ENCODE peak calls at places on chromosomes 2 and 18, in eight cellular contexts. A is dorsolateral prefrontal cortex, J is tibial artery, T is heart left ventricle, Q is HepG2, P is heart right ventricle, H is mammary epithelial cell, L is lower lobe of right lung. S is an unnamed sample.
A peak's percentile ranks its signal among the peaks of the same experiment; 100 is the strongest.

GRCh38 chr2:79000008-79000576 is 25.4 kb upstream of the REG3G start:
- DNase-seq in A (no peak), H (no peak), L (no peak), Q (no peak), P (no peak), J (no peak), T (no peak), S (no peak)

GRCh38 chr2:216856666-216857065 is 3.2 kb downstream of the TNP1 start:
- DNase-seq in H (no peak), P (no peak), L (no peak), T (no peak), Q (no peak), A (no peak), J (no peak), S (no peak)

GRCh38 chr2:66457545-66457944 is 22.6 kb downstream of the MEIS1 start:
- DNase-seq in A (no peak), J (no peak), T (no peak), H (no peak), P (no peak), L (no peak), Q (no peak), S (no peak)

GRCh38 chr18:67273288-67273687 is 243.2 kb downstream of the DSEL start:
- DNase-seq in H (no peak), Q (no peak), A (no peak), L (no peak), T (no peak), P (no peak), J (no peak), S (no peak)

GRCh38 chr2:78029392-78029995 is 507.3 kb upstream of the LRRTM4 start:
- DNase-seq in P (no peak), T (no peak), A (no peak), Q (no peak), J (no peak), L (no peak), H (no peak), S (no peak)

GRCh38 chr2:232781765-232782164 is 5.4 kb upstream of the KCNJ13 start:
- DNase-seq in P (no peak), T (no peak), J (no peak), Q (peak; percentile 12), H (peak; percentile 85), A (no peak), L (no peak), S (no peak)

GRCh38 chr2:120552800-120553471 is 182.7 kb upstream of the GLI2 start:
- DNase-seq in P (peak; percentile 94), Q (peak; percentile 90), A (peak; percentile 66), T (peak; percentile 92), L (peak; percentile 87), J (peak; percentile 93), H (peak; percentile 81), S (peak; percentile 77)

GRCh38 chr2:52416340-52416739 is 1351.3 kb upstream of the CHAC2 start:
- DNase-seq in T (no peak), L (no peak), A (no peak), J (no peak), P (no peak), H (no peak), Q (no peak), S (no peak)

DNA sequence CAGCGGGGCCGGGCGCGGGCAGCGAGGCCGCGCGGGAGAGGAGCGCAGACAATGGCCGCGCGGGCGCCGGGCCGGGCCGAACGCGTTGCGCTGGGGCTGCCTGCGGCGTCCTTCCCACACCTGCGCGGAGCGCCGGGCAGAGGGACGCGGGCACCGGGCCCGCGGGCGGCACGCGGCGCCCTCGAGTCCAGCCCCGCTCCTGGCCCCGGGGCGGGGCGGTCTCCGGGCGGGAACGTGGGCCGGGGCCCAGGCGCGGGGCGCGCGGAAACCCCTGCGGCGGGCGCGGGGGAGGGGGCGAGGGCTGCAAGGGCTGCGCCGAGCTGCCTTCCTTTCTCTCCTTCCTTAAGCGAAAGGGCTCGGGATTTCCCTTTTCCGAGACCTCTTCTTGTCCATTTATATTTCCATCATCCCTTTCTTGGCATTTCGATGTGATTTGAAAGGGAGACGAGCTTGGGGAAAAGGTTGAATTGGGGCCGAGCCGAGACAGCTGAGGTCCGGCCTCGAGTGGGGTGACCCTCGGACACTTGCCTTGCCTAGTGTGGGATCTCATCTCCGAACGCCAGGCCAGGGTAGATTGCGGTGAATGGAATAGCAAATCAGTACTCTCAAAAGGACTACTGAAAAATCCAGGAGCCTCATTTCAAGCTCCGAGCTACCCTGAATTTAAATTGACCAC is 678 bp downstream of the KLHL23 start:
- DNase-seq in A (no peak), P (no peak), J (no peak), H (peak; percentile 14), T (no peak), Q (no peak), L (no peak), S (peak; percentile 20)
- H3K27ac ChIP-seq in A (peak overlapping the region; percentile 79), P (peak overlapping the region; percentile 18), J (peak overlapping the region; percentile 74), H (no peak overlapping the region), T (peak overlapping the region; percentile 20), Q (peak overlapping the region; percentile 70), L (no peak overlapping the region), S (peak overlapping the region; percentile 84)

GRCh38 chr18:9869713-9870430 is 15.9 kb upstream of the TXNDC2 start:
- DNase-seq in P (no peak), L (no peak), J (no peak), T (no peak), A (no peak), Q (peak; percentile 95), H (peak; percentile 63), S (peak; percentile 42)
- H3K27ac ChIP-seq in P (no peak overlapping the region), L (no peak overlapping the region), J (no peak overlapping the region), T (no peak overlapping the region), A (no peak overlapping the region), Q (peak overlapping the region; percentile 51), H (no peak overlapping the region), S (peak overlapping the region; percentile 53)

GRCh38 chr2:223914349-223914748 is 30.8 kb downstream of the WDFY1 start:
- DNase-seq in A (no peak), P (no peak), L (no peak), J (no peak), T (no peak), Q (no peak), H (no peak), S (no peak)
- H3K27ac ChIP-seq in A (no peak overlapping the region), P (no peak overlapping the region), L (no peak overlapping the region), J (no peak overlapping the region), T (no peak overlapping the region), Q (no peak overlapping the region), H (no peak overlapping the region), S (no peak overlapping the region)

DNA sequence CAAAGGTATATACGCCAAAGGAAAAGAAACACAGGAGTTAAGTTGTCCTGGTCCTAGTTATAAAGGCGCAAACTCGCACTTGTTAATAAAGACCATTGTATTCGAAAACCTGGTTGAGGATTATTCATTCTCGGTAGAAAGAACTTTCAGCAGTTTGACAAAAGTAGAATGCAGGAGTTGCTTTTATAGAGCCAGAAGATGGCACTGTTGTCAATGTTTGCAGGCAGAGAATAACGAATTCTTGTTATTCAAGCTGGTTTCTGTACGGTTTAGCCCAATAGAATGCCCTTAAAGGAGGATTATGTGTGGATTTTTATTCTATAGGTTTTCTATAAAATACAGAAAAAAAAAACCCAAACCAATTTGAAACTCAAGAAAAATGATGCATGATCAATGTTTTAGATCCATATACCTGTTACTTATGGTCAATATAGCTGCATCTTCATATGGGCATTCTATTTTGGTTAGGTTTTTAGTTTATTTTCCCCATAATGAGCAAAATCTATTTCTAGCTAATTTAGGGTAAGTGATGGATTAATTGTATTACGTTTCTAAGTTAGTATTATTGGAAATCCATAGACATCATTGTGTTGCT is 510.3 kb downstream of the PLCL1 start:
- DNase-seq in L (no peak), T (no peak), J (no peak), A (no peak), P (no peak), H (peak; percentile 49), Q (peak; percentile 39), S (no peak)
- H3K27ac ChIP-seq in L (no peak overlapping the region), T (no peak overlapping the region), J (no peak overlapping the region), A (peak overlapping the region; percentile 15), P (no peak overlapping the region), H (no peak overlapping the region), Q (no peak overlapping the region), S (no peak overlapping the region)